ENCODE peak calls at places on chromosome 21, in four cellular contexts. One of them, this sample, is unnamed.

GRCh38 chr21:37862536-37862935 is 53.7 kb downstream of the KCNJ6 start:
- DNase-seq in NCI-H1105: peak; percentile 12
- DNase-seq in stimulated activated CD4-positive, alpha-beta T cell treated with anti-CD3 and anti-CD28 coated beads, Interleukin-2, amount 100 ng/mL, for 24 hours: no peak
- DNase-seq in ovary: no peak
- DNase-seq in this sample: no peak

GRCh38 chr21:16509466-16509865 is 779.7 kb downstream of the USP25 start:
- DNase-seq in NCI-H1105: no peak
- DNase-seq in stimulated activated CD4-positive, alpha-beta T cell treated with anti-CD3 and anti-CD28 coated beads, Interleukin-2, amount 100 ng/mL, for 24 hours: no peak
- DNase-seq in ovary: no peak
- DNase-seq in this sample: no peak

GRCh38 chr21:16608209-16608830 is 878.5 kb downstream of the USP25 start:
- DNase-seq in NCI-H1105: no peak
- DNase-seq in stimulated activated CD4-positive, alpha-beta T cell treated with anti-CD3 and anti-CD28 coated beads, Interleukin-2, amount 100 ng/mL, for 24 hours: no peak
- DNase-seq in ovary: no peak
- DNase-seq in this sample: no peak

GRCh38 chr21:42481169-42481568 is 14.9 kb downstream of the RSPH1 start:
- DNase-seq in NCI-H1105: no peak
- DNase-seq in stimulated activated CD4-positive, alpha-beta T cell treated with anti-CD3 and anti-CD28 coated beads, Interleukin-2, amount 100 ng/mL, for 24 hours: no peak
- DNase-seq in ovary: no peak
- DNase-seq in this sample: no peak

GRCh38 chr21:35674895-35675470 is 385.3 kb downstream of the SETD4 start:
- DNase-seq in NCI-H1105: no peak
- DNase-seq in stimulated activated CD4-positive, alpha-beta T cell treated with anti-CD3 and anti-CD28 coated beads, Interleukin-2, amount 100 ng/mL, for 24 hours: no peak
- DNase-seq in ovary: no peak
- DNase-seq in this sample: no peak

GRCh38 chr21:45618287-45618686 is 25.2 kb upstream of the PCBP3 start:
- DNase-seq in NCI-H1105: no peak
- DNase-seq in stimulated activated CD4-positive, alpha-beta T cell treated with anti-CD3 and anti-CD28 coated beads, Interleukin-2, amount 100 ng/mL, for 24 hours: no peak
- DNase-seq in ovary: no peak
- DNase-seq in this sample: no peak

GRCh38 chr21:33367309-33367973 is 35.8 kb upstream of the IFNGR2 start:
- DNase-seq in NCI-H1105: peak; percentile 3
- DNase-seq in stimulated activated CD4-positive, alpha-beta T cell treated with anti-CD3 and anti-CD28 coated beads, Interleukin-2, amount 100 ng/mL, for 24 hours: no peak
- DNase-seq in ovary: no peak
- DNase-seq in this sample: no peak

GRCh38 chr21:17610862-17611261 is 1.8 kb downstream of the BTG3 start:
- DNase-seq in NCI-H1105: no peak
- DNase-seq in stimulated activated CD4-positive, alpha-beta T cell treated with anti-CD3 and anti-CD28 coated beads, Interleukin-2, amount 100 ng/mL, for 24 hours: peak; percentile 7
- DNase-seq in ovary: peak; percentile 37
- DNase-seq in this sample: no peak

GRCh38 chr21:25997788-25998611 is 172.6 kb downstream of the APP start:
- DNase-seq in NCI-H1105: peak; percentile 99
- DNase-seq in stimulated activated CD4-positive, alpha-beta T cell treated with anti-CD3 and anti-CD28 coated beads, Interleukin-2, amount 100 ng/mL, for 24 hours: no peak
- DNase-seq in ovary: no peak
- DNase-seq in this sample: no peak

GRCh38 chr21:42208801-42209490 is 10.0 kb upstream of the ABCG1 start:
- DNase-seq in NCI-H1105: no peak
- DNase-seq in stimulated activated CD4-positive, alpha-beta T cell treated with anti-CD3 and anti-CD28 coated beads, Interleukin-2, amount 100 ng/mL, for 24 hours: no peak
- DNase-seq in ovary: no peak
- DNase-seq in this sample: no peak

GRCh38 chr21:16891821-16892220 is 621.0 kb upstream of the CXADR start:
- DNase-seq in NCI-H1105: no peak
- DNase-seq in stimulated activated CD4-positive, alpha-beta T cell treated with anti-CD3 and anti-CD28 coated beads, Interleukin-2, amount 100 ng/mL, for 24 hours: no peak
- DNase-seq in ovary: no peak
- DNase-seq in this sample: no peak

GRCh38 chr21:46605759-46606426 is 1.0 kb upstream of the S100B start:
- DNase-seq in NCI-H1105: no peak
- DNase-seq in stimulated activated CD4-positive, alpha-beta T cell treated with anti-CD3 and anti-CD28 coated beads, Interleukin-2, amount 100 ng/mL, for 24 hours: peak; percentile 25
- DNase-seq in ovary: no peak
- DNase-seq in this sample: peak; percentile 51

GRCh38 chr21:36849461-36849860 is 117.0 kb downstream of the HLCS start:
- DNase-seq in NCI-H1105: no peak
- DNase-seq in stimulated activated CD4-positive, alpha-beta T cell treated with anti-CD3 and anti-CD28 coated beads, Interleukin-2, amount 100 ng/mL, for 24 hours: no peak
- DNase-seq in ovary: no peak
- DNase-seq in this sample: no peak

GRCh38 chr21:34545079-34545884 is 33.3 kb upstream of the KCNE1 start:
- DNase-seq in NCI-H1105: no peak
- DNase-seq in stimulated activated CD4-positive, alpha-beta T cell treated with anti-CD3 and anti-CD28 coated beads, Interleukin-2, amount 100 ng/mL, for 24 hours: no peak
- DNase-seq in ovary: no peak
- DNase-seq in this sample: peak; percentile 72

GRCh38 chr21:45303111-45303615 is 15.5 kb upstream of the POFUT2 start:
- DNase-seq in NCI-H1105: no peak
- DNase-seq in stimulated activated CD4-positive, alpha-beta T cell treated with anti-CD3 and anti-CD28 coated beads, Interleukin-2, amount 100 ng/mL, for 24 hours: no peak
- DNase-seq in ovary: peak; percentile 47
- DNase-seq in this sample: no peak

GRCh38 chr21:38311091-38311490 is 54.3 kb downstream of the KCNJ15 start:
- DNase-seq in NCI-H1105: no peak
- DNase-seq in stimulated activated CD4-positive, alpha-beta T cell treated with anti-CD3 and anti-CD28 coated beads, Interleukin-2, amount 100 ng/mL, for 24 hours: no peak
- DNase-seq in ovary: no peak
- DNase-seq in this sample: no peak

This sample was measured in stimulated activated naive B cell treated with anti-CD40 and anti-IgM and Interleukin-4, amounts not matched to agents 10 μg/mL and 1 μg/mL and 100 μg/mL, for 72 hours.